ENCODE peak calls at places on chromosomes 4 and X, in five cellular contexts. One of them, this sample, is unnamed.
A peak's percentile ranks its signal among the peaks of the same experiment; 100 is the strongest.

GRCh38 chr4:159374749-159375535 is 272.1 kb downstream of the RAPGEF2 start:
- DNase-seq in hepatocyte: no peak
- DNase-seq in PC-3: no peak
- DNase-seq in GM23338: no peak
- DNase-seq in MM.1S: no peak
- DNase-seq in this sample: no peak

GRCh38 chrX:54182194-54182863 is 725 bp downstream of the FAM120C start:
- DNase-seq in hepatocyte: peak; percentile 46
- DNase-seq in PC-3: peak; percentile 62
- DNase-seq in GM23338: peak; percentile 40
- DNase-seq in MM.1S: peak; percentile 56
- DNase-seq in this sample: peak; percentile 57

GRCh38 chrX:136708348-136708747 is 60.4 kb downstream of the CD40LG start:
- DNase-seq in hepatocyte: no peak
- DNase-seq in PC-3: peak; percentile 38
- DNase-seq in GM23338: no peak
- DNase-seq in MM.1S: peak; percentile 47
- DNase-seq in this sample: peak; percentile 4

GRCh38 chr4:110055014-110055768 is 142.5 kb downstream of the EGF start:
- DNase-seq in hepatocyte: no peak
- DNase-seq in PC-3: peak; percentile 35
- DNase-seq in GM23338: no peak
- DNase-seq in MM.1S: peak; percentile 91
- DNase-seq in this sample: peak; percentile 2

GRCh38 chrX:13688772-13689518 is at the start of gene RAB9A:
- DNase-seq in hepatocyte: peak; percentile 88
- DNase-seq in PC-3: peak; percentile 76
- DNase-seq in GM23338: peak; percentile 79
- DNase-seq in MM.1S: peak; percentile 61
- DNase-seq in this sample: peak; percentile 86

GRCh38 chrX:72060196-72060974 is 71.3 kb downstream of the RTL5 start:
- DNase-seq in hepatocyte: no peak
- DNase-seq in PC-3: no peak
- DNase-seq in GM23338: peak; percentile 76
- DNase-seq in MM.1S: no peak
- DNase-seq in this sample: peak; percentile 90

GRCh38 chrX:16838202-16839066 is 31.7 kb downstream of the RBBP7 start:
- DNase-seq in hepatocyte: peak; percentile 27
- DNase-seq in PC-3: no peak
- DNase-seq in GM23338: no peak
- DNase-seq in MM.1S: no peak
- DNase-seq in this sample: peak; percentile 16

GRCh38 chr4:2168469-2169319 is 73.2 kb downstream of the HAUS3 start:
- DNase-seq in hepatocyte: no peak
- DNase-seq in PC-3: peak; percentile 55
- DNase-seq in GM23338: no peak
- DNase-seq in MM.1S: no peak
- DNase-seq in this sample: no peak

GRCh38 chr4:67721770-67722597 is 21.0 kb upstream of the UBA6 start:
- DNase-seq in hepatocyte: no peak
- DNase-seq in PC-3: peak; percentile 94
- DNase-seq in GM23338: peak; percentile 79
- DNase-seq in MM.1S: no peak
- DNase-seq in this sample: peak; percentile 28

GRCh38 chr4:151808120-151808529 is 47.3 kb upstream of the GATB start:
- DNase-seq in hepatocyte: no peak
- DNase-seq in PC-3: peak; percentile 67
- DNase-seq in GM23338: no peak
- DNase-seq in MM.1S: no peak
- DNase-seq in this sample: no peak

GRCh38 chrX:11787564-11787963 is 29.5 kb downstream of the MSL3 start:
- DNase-seq in hepatocyte: peak; percentile 38
- DNase-seq in PC-3: peak; percentile 20
- DNase-seq in GM23338: peak; percentile 89
- DNase-seq in MM.1S: no peak
- DNase-seq in this sample: peak; percentile 86

GRCh38 chr4:1401409-1402020 is 4.7 kb downstream of the NKX1-1 start:
- DNase-seq in hepatocyte: peak; percentile 2
- DNase-seq in PC-3: no peak
- DNase-seq in GM23338: no peak
- DNase-seq in MM.1S: no peak
- DNase-seq in this sample: no peak

GRCh38 chr4:170423137-170423536 is 333.4 kb upstream of the AADAT start:
- DNase-seq in hepatocyte: no peak
- DNase-seq in PC-3: peak; percentile 85
- DNase-seq in GM23338: no peak
- DNase-seq in MM.1S: no peak
- DNase-seq in this sample: no peak

GRCh38 chr4:6620891-6621555 is 19.5 kb upstream of the MRFAP1 start:
- DNase-seq in hepatocyte: no peak
- DNase-seq in PC-3: no peak
- DNase-seq in GM23338: peak; percentile 23
- DNase-seq in MM.1S: no peak
- DNase-seq in this sample: no peak

GRCh38 chrX:147602297-147602696 is 309.4 kb upstream of the FMR1 start:
- DNase-seq in hepatocyte: peak; percentile 8
- DNase-seq in PC-3: peak; percentile 8
- DNase-seq in GM23338: peak; percentile 4
- DNase-seq in MM.1S: no peak
- DNase-seq in this sample: peak; percentile 3

GRCh38 chr4:86117781-86118302 is 242.0 kb downstream of the MAPK10 start:
- DNase-seq in hepatocyte: peak; percentile 7
- DNase-seq in PC-3: peak; percentile 18
- DNase-seq in GM23338: no peak
- DNase-seq in MM.1S: no peak
- DNase-seq in this sample: no peak

GRCh38 chr4:123520376-123520775 is 123.8 kb downstream of the SPRY1 start:
- DNase-seq in hepatocyte: no peak
- DNase-seq in PC-3: no peak
- DNase-seq in GM23338: no peak
- DNase-seq in MM.1S: no peak
- DNase-seq in this sample: no peak

GRCh38 chr4:83546796-83547195 is 10.9 kb downstream of the GPAT3 start:
- DNase-seq in hepatocyte: no peak
- DNase-seq in PC-3: no peak
- DNase-seq in GM23338: no peak
- DNase-seq in MM.1S: no peak
- DNase-seq in this sample: no peak

GRCh38 chr4:85774489-85774888 is 299.5 kb downstream of the ARHGAP24 start:
- DNase-seq in hepatocyte: no peak
- DNase-seq in PC-3: no peak
- DNase-seq in GM23338: peak; percentile 21
- DNase-seq in MM.1S: no peak
- DNase-seq in this sample: no peak

GRCh38 chrX:97252111-97252510 is 368.4 kb downstream of the RPA4 start:
- DNase-seq in hepatocyte: no peak
- DNase-seq in PC-3: no peak
- DNase-seq in GM23338: no peak
- DNase-seq in MM.1S: no peak
- DNase-seq in this sample: peak; percentile 47

GRCh38 chr4:81359207-81359606 is 112.5 kb downstream of the RASGEF1B start:
- DNase-seq in hepatocyte: no peak
- DNase-seq in PC-3: no peak
- DNase-seq in GM23338: no peak
- DNase-seq in MM.1S: no peak
- DNase-seq in this sample: no peak

GRCh38 chr4:126123933-126124332 is 809.2 kb downstream of the FAT4 start:
- DNase-seq in hepatocyte: no peak
- DNase-seq in PC-3: no peak
- DNase-seq in GM23338: no peak
- DNase-seq in MM.1S: no peak
- DNase-seq in this sample: no peak

GRCh38 chr4:48095441-48095840 is 38.6 kb downstream of the TXK start:
- DNase-seq in hepatocyte: no peak
- DNase-seq in PC-3: no peak
- DNase-seq in GM23338: no peak
- DNase-seq in MM.1S: no peak
- DNase-seq in this sample: no peak

GRCh38 chr4:185734214-185734613 is 77.8 kb downstream of the SORBS2 start:
- DNase-seq in hepatocyte: no peak
- DNase-seq in PC-3: no peak
- DNase-seq in GM23338: no peak
- DNase-seq in MM.1S: peak; percentile 25
- DNase-seq in this sample: no peak

GRCh38 chrX:151448509-151448908 is 51.5 kb downstream of the VMA21 start:
- DNase-seq in hepatocyte: no peak
- DNase-seq in PC-3: no peak
- DNase-seq in GM23338: no peak
- DNase-seq in MM.1S: no peak
- DNase-seq in this sample: no peak

GRCh38 chr4:70601422-70602039 is 9.5 kb downstream of the AMBN start:
- DNase-seq in hepatocyte: peak; percentile 77
- DNase-seq in PC-3: peak; percentile 83
- DNase-seq in GM23338: peak; percentile 88
- DNase-seq in MM.1S: peak; percentile 89
- DNase-seq in this sample: peak; percentile 78

GRCh38 chr4:153067376-153067775 is 131.3 kb downstream of the FHDC1 start:
- DNase-seq in hepatocyte: peak; percentile 85
- DNase-seq in PC-3: peak; percentile 69
- DNase-seq in GM23338: peak; percentile 30
- DNase-seq in MM.1S: no peak
- DNase-seq in this sample: no peak

GRCh38 chr4:132386130-132386529 is 763.0 kb upstream of the PCDH10 start:
- DNase-seq in hepatocyte: no peak
- DNase-seq in PC-3: no peak
- DNase-seq in GM23338: no peak
- DNase-seq in MM.1S: no peak
- DNase-seq in this sample: no peak

GRCh38 chr4:116913451-116913850 is 171.9 kb downstream of the TRAM1L1 start:
- DNase-seq in hepatocyte: no peak
- DNase-seq in PC-3: no peak
- DNase-seq in GM23338: no peak
- DNase-seq in MM.1S: no peak
- DNase-seq in this sample: no peak

GRCh38 chr4:158444621-158445020 is 77.1 kb upstream of the RXFP1 start:
- DNase-seq in hepatocyte: no peak
- DNase-seq in PC-3: peak; percentile 53
- DNase-seq in GM23338: no peak
- DNase-seq in MM.1S: no peak
- DNase-seq in this sample: no peak

GRCh38 chr4:137531951-137532868 is at the start of gene PCDH18:
- DNase-seq in hepatocyte: peak; percentile 89
- DNase-seq in PC-3: peak; percentile 75
- DNase-seq in GM23338: peak; percentile 93
- DNase-seq in MM.1S: peak; percentile 84
- DNase-seq in this sample: peak; percentile 95

GRCh38 chr4:7051905-7052304 is 8.7 kb downstream of the TADA2B start:
- DNase-seq in hepatocyte: no peak
- DNase-seq in PC-3: no peak
- DNase-seq in GM23338: no peak
- DNase-seq in MM.1S: no peak
- DNase-seq in this sample: no peak

DNA sequence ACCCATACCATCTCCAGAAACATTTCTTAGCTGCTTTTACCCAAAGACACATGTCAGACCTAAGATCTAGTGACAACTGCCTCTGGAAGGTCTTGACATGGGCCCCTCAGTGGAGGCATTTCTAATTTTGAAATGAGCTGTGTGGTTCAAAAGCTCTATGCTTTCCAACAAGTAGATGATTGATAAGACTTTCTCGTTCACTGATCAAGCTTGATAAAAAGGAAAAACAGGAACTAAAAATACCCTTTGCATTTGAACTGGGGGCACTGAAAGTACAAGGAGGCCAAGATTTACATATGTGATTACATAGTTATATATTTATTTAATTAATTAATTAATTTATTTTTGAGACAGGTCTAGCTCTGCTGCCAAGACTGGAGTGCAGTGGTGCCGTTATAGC is 61.3 kb upstream of the SCOC start:
- DNase-seq in hepatocyte: no peak
- DNase-seq in PC-3: no peak
- DNase-seq in GM23338: no peak
- DNase-seq in MM.1S: no peak
- DNase-seq in this sample: no peak
- H3K79me2 ChIP-seq in hepatocyte: no peaks in the 10 kb centered on the region
- H3K79me2 ChIP-seq in PC-3: no peaks in the 10 kb centered on the region
- H3K79me2 ChIP-seq in GM23338: no peaks in the 10 kb centered on the region
- H3K79me2 ChIP-seq in MM.1S: no peaks in the 10 kb centered on the region
- H3K79me2 ChIP-seq in this sample: no peaks in the 10 kb centered on the region

GRCh38 chr4:100695039-100695654 is 177.3 kb upstream of the EMCN start:
- DNase-seq in hepatocyte: no peak
- DNase-seq in PC-3: no peak
- DNase-seq in GM23338: no peak
- DNase-seq in MM.1S: no peak
- DNase-seq in this sample: no peak
- H3K4me2 ChIP-seq in hepatocyte: no peak overlapping the region
- H3K4me2 ChIP-seq in PC-3: no peak overlapping the region
- H3K4me2 ChIP-seq in GM23338: no peak overlapping the region
- H3K4me2 ChIP-seq in MM.1S: no peak overlapping the region
- H3K4me2 ChIP-seq in this sample: no peak overlapping the region

DNA sequence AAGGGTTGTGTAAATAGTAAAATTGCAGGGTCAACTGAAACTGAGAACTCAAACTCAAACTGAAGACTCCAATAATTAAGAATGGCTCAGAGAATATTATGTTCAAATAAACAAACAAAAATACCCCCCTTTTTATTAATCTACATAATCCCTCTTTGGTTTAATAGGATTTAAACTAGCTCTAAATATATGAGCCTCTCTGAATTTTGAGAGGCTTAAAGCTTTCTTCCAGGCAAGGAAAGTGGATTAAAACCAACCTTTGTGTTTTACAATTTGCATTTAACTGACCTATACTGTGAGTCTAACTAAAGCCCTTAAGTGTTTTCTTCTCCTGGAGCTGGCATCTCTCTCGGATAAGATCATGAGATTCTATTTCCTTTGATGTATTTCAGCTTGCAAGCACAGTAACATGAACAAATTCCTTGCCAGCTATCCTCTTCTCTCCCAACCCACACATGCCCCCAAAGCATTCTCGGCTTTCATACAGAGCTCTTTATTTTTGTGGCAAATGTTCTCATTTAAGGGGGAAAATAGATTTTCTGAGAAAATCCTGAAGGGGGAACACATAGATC is 1310.8 kb upstream of the AGA start:
- DNase-seq in hepatocyte: no peak
- DNase-seq in PC-3: no peak
- DNase-seq in GM23338: peak; percentile 46
- DNase-seq in MM.1S: no peak
- DNase-seq in this sample: peak; percentile 80
- H2AFZ ChIP-seq in hepatocyte: no peak overlapping the region
- H2AFZ ChIP-seq in PC-3: no peak overlapping the region
- H2AFZ ChIP-seq in GM23338: no peak overlapping the region
- H2AFZ ChIP-seq in MM.1S: no peak overlapping the region
- H2AFZ ChIP-seq in this sample: no peak overlapping the region

GRCh38 chrX:19862634-19863236 is 24.7 kb downstream of the SH3KBP1 start:
- DNase-seq in hepatocyte: no peak
- DNase-seq in PC-3: no peak
- DNase-seq in GM23338: peak; percentile 13
- DNase-seq in MM.1S: no peak
- DNase-seq in this sample: no peak
- H3K79me2 ChIP-seq in hepatocyte: no peaks in the 10 kb centered on the region
- H3K79me2 ChIP-seq in PC-3: no peaks in the 10 kb centered on the region
- H3K79me2 ChIP-seq in GM23338: no peaks in the 10 kb centered on the region
- H3K79me2 ChIP-seq in MM.1S: peaks cover 26% of the 10 kb centered on the region
- H3K79me2 ChIP-seq in this sample: no peaks in the 10 kb centered on the region